ENCODE peak calls at places on chromosome 10, in ten cellular contexts. V is fibroblast of lung, I is spleen, O is body of pancreas, F is neuronal stem cell, E is endodermal cell, S is A549, A is A673, G is cardiac muscle cell, H is right atrium auricular region. R is an unnamed sample.

GRCh38 chr10:44966129-44966815 is 6.7 kb downstream of the RASSF4 start:
- DNase-seq in H (peak; percentile 50), F (no peak), O (no peak), S (no peak), I (peak; percentile 49), A (no peak), G (no peak), E (no peak), V (no peak), R (no peak)

GRCh38 chr10:3749597-3750351 is 35.2 kb downstream of the KLF6 start:
- DNase-seq in F (no peak), A (peak; percentile 49), S (no peak), G (peak; percentile 75), H (no peak), E (no peak), I (no peak), O (no peak), V (peak; percentile 99), R (no peak)

GRCh38 chr10:80057171-80057570 is 21.3 kb upstream of the TMEM254 start:
- DNase-seq in G (no peak), I (no peak), E (no peak), A (no peak), F (no peak), S (no peak), V (no peak), H (no peak), O (no peak), R (no peak)

GRCh38 chr10:116763440-116763839 is 21.1 kb upstream of the HSPA12A start:
- DNase-seq in F (no peak), G (no peak), H (no peak), I (peak; percentile 28), O (no peak), V (no peak), S (no peak), E (no peak), A (no peak), R (no peak)

GRCh38 chr10:14659626-14660196 is 115.0 kb downstream of the FAM107B start:
- DNase-seq in O (no peak), S (no peak), F (no peak), E (no peak), V (no peak), I (peak; percentile 87), A (no peak), H (no peak), G (no peak), R (no peak)

GRCh38 chr10:5816170-5816569 is 2.9 kb upstream of the GDI2 start:
- DNase-seq in A (no peak), F (no peak), H (no peak), S (no peak), G (no peak), O (no peak), I (no peak), V (no peak), E (no peak), R (no peak)

GRCh38 chr10:133169173-133169947 is 9.3 kb downstream of the KNDC1 start:
- DNase-seq in E (peak; percentile 28), I (no peak), O (no peak), S (no peak), G (no peak), F (no peak), V (no peak), H (no peak), A (no peak), R (no peak)

GRCh38 chr10:61921143-61921542 is 19.6 kb downstream of the ARID5B start:
- DNase-seq in F (no peak), G (peak; percentile 17), A (no peak), I (no peak), O (no peak), E (no peak), V (no peak), H (no peak), S (no peak), R (no peak)

GRCh38 chr10:44809652-44810051 is 101.5 kb upstream of the TMEM72 start:
- DNase-seq in S (no peak), G (no peak), O (no peak), H (no peak), V (no peak), E (peak; percentile 87), A (no peak), F (no peak), I (no peak), R (no peak)

GRCh38 chr10:22491480-22491879 is 146.2 kb downstream of the SPAG6 start:
- DNase-seq in I (no peak), H (no peak), V (no peak), F (no peak), S (no peak), A (no peak), E (no peak), O (no peak), G (no peak), R (no peak)

GRCh38 chr10:124612611-124613498 is 131.3 kb downstream of the FAM53B start:
- DNase-seq in H (no peak), S (no peak), E (peak; percentile 90), O (no peak), I (no peak), G (peak; percentile 58), F (no peak), V (peak; percentile 45), A (no peak), R (no peak)

GRCh38 chr10:103799341-103799740 is 56.0 kb downstream of the SH3PXD2A start:
- DNase-seq in O (no peak), A (no peak), S (no peak), F (no peak), I (no peak), V (no peak), H (no peak), E (no peak), G (no peak), R (no peak)

GRCh38 chr10:103798511-103798910 is 56.9 kb downstream of the SH3PXD2A start:
- DNase-seq in S (no peak), E (no peak), V (no peak), O (no peak), A (no peak), F (no peak), G (no peak), I (no peak), H (no peak), R (no peak)

GRCh38 chr10:103795634-103796265 is 59.6 kb downstream of the SH3PXD2A start:
- DNase-seq in H (no peak), A (peak; percentile 97), E (no peak), I (no peak), F (no peak), G (no peak), O (no peak), S (no peak), V (no peak), R (no peak)

GRCh38 chr10:103800110-103800509 is 55.3 kb downstream of the SH3PXD2A start:
- DNase-seq in S (no peak), O (no peak), V (no peak), E (no peak), G (no peak), I (no peak), F (no peak), A (no peak), H (no peak), R (no peak)

GRCh38 chr10:103797857-103798256 is 57.5 kb downstream of the SH3PXD2A start:
- DNase-seq in A (no peak), G (no peak), E (no peak), F (no peak), S (no peak), V (no peak), H (no peak), O (no peak), I (no peak), R (no peak)
- H3K27ac ChIP-seq in A (peak overlapping the region; percentile 70), G (peak overlapping the region; percentile 58), E (no peak overlapping the region), F (no peak overlapping the region), S (no peak overlapping the region), V (no peak overlapping the region), H (no peak overlapping the region), O (no peak overlapping the region), I (no peak overlapping the region), R (no peak overlapping the region)

DNA sequence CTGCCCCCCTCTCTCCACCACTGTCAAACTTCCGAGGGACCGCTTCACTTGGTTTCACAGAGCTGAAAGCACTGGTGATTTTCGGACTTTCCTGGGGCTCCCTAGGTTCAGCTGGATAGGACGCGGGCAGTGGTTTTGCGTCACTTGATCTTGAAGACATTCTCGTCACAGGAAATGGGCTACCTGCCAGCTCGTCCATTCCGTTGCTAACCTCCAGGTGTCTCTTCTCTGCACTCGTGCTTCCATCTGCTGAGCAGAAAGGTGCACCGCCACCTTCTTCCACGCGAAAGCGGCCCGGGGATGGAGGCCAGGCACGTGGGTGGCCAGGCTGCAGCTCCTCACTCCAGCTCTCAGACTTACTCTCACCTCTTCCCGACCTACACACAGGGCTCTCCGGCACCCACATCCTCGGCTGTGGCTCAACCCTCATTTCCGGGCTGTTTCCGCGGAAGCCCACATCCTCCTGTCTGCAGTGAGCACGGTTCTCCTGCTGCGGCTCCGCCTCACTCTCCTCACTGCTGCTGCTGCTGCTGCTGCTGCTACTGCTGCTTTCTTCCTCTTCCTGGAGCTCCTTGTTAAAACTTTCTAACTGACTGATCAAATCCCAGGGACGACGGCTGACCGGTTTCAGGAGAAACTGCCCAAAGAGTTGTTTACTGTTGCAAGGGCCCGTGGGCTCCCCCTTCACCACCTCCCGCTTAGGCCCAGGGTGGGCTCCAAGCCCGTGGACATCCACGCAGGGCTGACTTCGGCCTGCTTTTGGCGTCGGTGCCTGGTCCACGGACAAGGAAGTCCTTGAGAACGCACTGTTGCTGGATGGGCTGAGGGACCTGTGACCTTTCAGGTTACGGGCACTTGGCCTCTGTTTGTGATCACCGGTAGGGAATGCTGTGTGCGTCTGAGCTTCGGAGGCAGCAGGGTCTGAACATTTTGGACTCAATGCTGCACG is 32.1 kb downstream of the JCAD start:
- DNase-seq in I (peak; percentile 95), G (no peak), V (no peak), S (no peak), F (no peak), E (peak; percentile 73), H (peak; percentile 67), O (peak; percentile 36), A (no peak), R (no peak)
- H3K27ac ChIP-seq in I (peak overlapping the region; percentile 73), G (no peak overlapping the region), V (no peak overlapping the region), S (no peak overlapping the region), F (no peak overlapping the region), E (no peak overlapping the region), H (peak overlapping the region; percentile 15), O (peak overlapping the region; percentile 62), A (no peak overlapping the region), R (no peak overlapping the region)

GRCh38 chr10:70538195-70538520 is 59.6 kb downstream of the PALD1 start:
- DNase-seq in F (no peak), G (no peak), E (no peak), I (no peak), S (no peak), V (no peak), O (no peak), A (no peak), H (no peak), R (no peak)
- H3K27ac ChIP-seq in F (no peak overlapping the region), G (no peak overlapping the region), E (no peak overlapping the region), I (no peak overlapping the region), S (no peak overlapping the region), V (no peak overlapping the region), O (no peak overlapping the region), A (no peak overlapping the region), H (no peak overlapping the region), R (no peak overlapping the region)

GRCh38 chr10:123361832-123362231 is 207.6 kb downstream of the BUB3 start:
- DNase-seq in H (no peak), V (no peak), I (no peak), F (no peak), E (no peak), G (no peak), S (no peak), O (no peak), A (no peak), R (no peak)

DNA sequence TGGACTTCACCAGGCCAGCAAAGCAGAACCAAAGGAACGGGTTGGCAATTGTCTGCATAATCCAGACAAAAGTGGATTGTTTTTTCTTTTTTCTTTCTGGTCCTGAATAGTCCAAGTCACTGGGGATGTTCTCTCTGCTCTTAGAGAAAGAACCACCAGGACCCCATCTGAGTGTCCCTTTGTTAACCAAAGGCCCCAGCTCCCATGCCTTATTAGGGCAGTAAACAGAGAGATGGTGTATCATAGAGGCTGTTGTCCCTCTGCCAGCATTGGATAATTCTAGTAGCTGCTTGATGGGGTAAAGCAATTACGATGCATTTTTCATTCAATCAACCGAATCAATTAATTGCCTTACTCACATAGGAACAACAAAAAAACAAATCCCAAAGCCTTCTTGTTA is 213.0 kb downstream of the BUB3 start:
- DNase-seq in H (no peak), V (no peak), S (no peak), O (no peak), A (no peak), I (no peak), G (no peak), F (no peak), E (no peak), R (no peak)
- H3K27ac ChIP-seq in H (no peak overlapping the region), V (no peak overlapping the region), S (no peak overlapping the region), O (no peak overlapping the region), A (no peak overlapping the region), I (no peak overlapping the region), G (no peak overlapping the region), F (no peak overlapping the region), E (no peak overlapping the region), R (no peak overlapping the region)